ENCODE peak calls at places on chromosomes 5 and 9, in six cellular contexts. F is HepG2, C is PC-9, N is GM12878, D is GM23338, G is neural progenitor cell. T is an unnamed sample.

GRCh38 chr9:36436909-36437308 is 36.8 kb upstream of the RNF38 start:
- DNase-seq in D (no peak), G (no peak), F (no peak), N (no peak), C (no peak), T (no peak)

GRCh38 chr9:2418619-2419018 is 203.0 kb upstream of the VLDLR start:
- DNase-seq in F (no peak), D (peak; percentile 10), N (no peak), C (no peak), G (no peak), T (no peak)

GRCh38 chr5:169874626-169875025 is 105.7 kb downstream of the INSYN2B start:
- DNase-seq in F (no peak), C (no peak), G (no peak), D (peak; percentile 15), N (no peak), T (peak; percentile 8)

GRCh38 chr9:93479726-93480125 is 26.3 kb upstream of the FAM120AOS start:
- DNase-seq in D (no peak), C (no peak), F (no peak), N (no peak), G (no peak), T (no peak)

GRCh38 chr9:133351526-133351907 is 3.5 kb downstream of the RPL7A start:
- DNase-seq in F (no peak), N (no peak), C (no peak), G (no peak), D (no peak), T (no peak)

GRCh38 chr5:98428806-98429205 is 344.7 kb upstream of the RGMB start:
- DNase-seq in C (no peak), G (no peak), N (peak; percentile 8), D (no peak), F (no peak), T (no peak)

GRCh38 chr5:135236951-135237791 is 161.9 kb downstream of the MACROH2A1 start:
- DNase-seq in D (no peak), C (no peak), G (no peak), F (no peak), N (no peak), T (no peak)

GRCh38 chr9:137493163-137494103 is 34.3 kb upstream of the NSMF start:
- DNase-seq in F (no peak), C (no peak), D (no peak), N (no peak), G (no peak), T (no peak)

GRCh38 chr5:132103380-132103951 is 29.9 kb downstream of the CSF2 start:
- DNase-seq in F (peak; percentile 48), D (no peak), N (peak; percentile 78), G (no peak), C (peak; percentile 93), T (peak; percentile 78)

GRCh38 chr5:34859253-34859652 is 20.3 kb downstream of the TTC23L start:
- DNase-seq in D (no peak), C (no peak), G (no peak), N (no peak), F (peak; percentile 15), T (no peak)

GRCh38 chr9:114893622-114894021 is 36.8 kb downstream of the TNFSF8 start:
- DNase-seq in G (no peak), C (peak; percentile 48), N (no peak), D (no peak), F (no peak), T (no peak)

GRCh38 chr9:124291801-124292396 is 34.1 kb downstream of the NEK6 start:
- DNase-seq in N (peak; percentile 77), F (peak; percentile 32), G (no peak), D (no peak), C (no peak), T (no peak)

GRCh38 chr5:10913846-10914245 is 152.8 kb upstream of the DAP start:
- DNase-seq in G (no peak), D (no peak), C (peak; percentile 87), N (no peak), F (peak; percentile 13), T (peak; percentile 74)

GRCh38 chr5:9924614-9925013 is 294.5 kb upstream of the TAS2R1 start:
- DNase-seq in N (peak; percentile 46), F (no peak), C (peak; percentile 94), G (no peak), D (no peak), T (no peak)

GRCh38 chr9:116430849-116431248 is 256.3 kb upstream of the TRIM32 start:
- DNase-seq in N (no peak), D (no peak), G (no peak), F (no peak), C (no peak), T (no peak)

DNA sequence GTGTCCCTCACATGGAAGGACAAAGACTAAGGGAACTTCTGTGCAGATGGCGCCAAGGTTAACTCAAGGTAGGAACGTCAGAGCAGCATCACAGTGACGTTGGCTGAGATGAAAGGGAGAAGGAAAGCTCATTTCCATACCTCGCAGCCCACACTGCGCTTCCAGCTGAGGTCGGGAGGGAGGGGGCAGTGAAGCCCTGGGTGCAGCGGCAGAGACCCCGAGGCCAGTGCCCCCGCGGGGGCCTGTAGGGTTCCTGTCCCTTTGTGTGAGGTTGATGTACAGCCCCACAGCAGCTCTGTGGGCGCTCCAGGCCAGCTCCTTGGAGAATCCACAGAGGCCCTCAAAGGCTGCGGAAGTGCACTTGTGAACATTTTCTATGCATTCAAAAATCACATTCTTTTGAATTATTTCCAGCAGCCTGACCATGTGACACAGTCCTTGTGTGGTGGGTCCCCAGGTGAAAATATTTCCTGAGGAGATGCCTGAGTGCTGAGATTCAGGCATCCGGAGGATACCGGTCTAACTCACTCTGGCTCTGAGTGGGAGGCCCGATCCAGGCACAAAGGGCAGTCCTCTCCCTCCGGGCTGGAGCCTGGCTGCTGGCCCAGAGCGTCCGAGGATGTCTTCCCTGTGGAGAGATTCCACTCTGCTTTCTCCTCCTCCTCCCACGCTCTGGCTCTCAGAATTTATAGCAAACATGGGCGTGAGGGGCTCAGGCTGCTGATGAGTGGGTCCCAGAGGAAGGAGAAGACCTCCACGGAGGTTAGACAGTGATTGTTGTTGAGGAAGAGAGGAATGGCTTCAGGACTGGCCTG is 150.7 kb downstream of the ICE1 start:
- DNase-seq in F (no peak), C (no peak), N (no peak), D (no peak), G (no peak), T (no peak)
- TF ChIP-seq EZH2 in F (no peak), C (no peak), N (no peak), D (no peak), G (no peak), T (no peak)

GRCh38 chr5:23507278-23507685 is at the start of gene PRDM9:
- DNase-seq in C (no peak), N (no peak), F (peak; percentile 61), D (peak; percentile 79), G (no peak), T (no peak)
- H3K4me2 ChIP-seq in C (peak within 1 kb of the TSS; percentile 31), N (no peak within 1 kb of the TSS), F (peak within 1 kb of the TSS; percentile 69), D (peak within 1 kb of the TSS; percentile 66), G (no peak within 1 kb of the TSS), T (no peak within 1 kb of the TSS)

DNA sequence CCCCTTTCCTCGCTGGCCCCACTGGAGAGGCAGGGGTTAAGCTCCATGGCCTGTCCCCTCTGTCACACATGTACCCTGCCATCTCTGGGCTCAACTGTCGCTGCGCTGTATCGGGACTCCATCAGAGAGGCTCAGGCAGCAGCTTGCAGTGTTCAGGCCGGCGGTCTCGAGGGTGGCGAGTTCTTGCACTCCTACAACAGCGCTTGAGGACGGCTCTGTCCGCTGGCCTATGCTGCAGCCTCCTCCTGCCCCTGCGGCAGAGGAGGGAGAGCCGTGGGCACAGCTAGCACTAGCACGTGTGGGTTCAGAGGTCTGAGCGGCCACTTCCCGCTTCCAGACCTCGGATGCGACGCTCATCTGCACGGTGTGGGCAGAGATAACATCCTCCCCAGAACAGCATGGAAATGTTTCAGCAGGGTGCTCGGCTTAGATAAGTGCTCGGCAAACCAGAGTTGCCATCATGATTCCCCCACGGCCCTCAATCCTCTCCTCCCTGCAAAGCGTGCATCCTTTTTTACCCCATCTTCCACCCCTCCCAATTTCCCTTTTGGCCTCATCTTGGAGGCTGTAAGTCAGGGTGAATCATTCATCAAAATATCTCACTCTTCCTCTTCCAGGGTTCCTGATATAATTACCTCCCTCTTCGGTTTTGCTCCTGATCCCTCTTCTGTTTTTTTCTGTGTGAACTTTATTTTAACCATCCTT is 41.9 kb upstream of the FUBP3 start:
- DNase-seq in N (no peak), D (no peak), C (no peak), F (no peak), G (no peak), T (no peak)
- TF ChIP-seq EZH2 in N (no peak), D (no peak), C (no peak), F (no peak), G (no peak), T (no peak)

DNA sequence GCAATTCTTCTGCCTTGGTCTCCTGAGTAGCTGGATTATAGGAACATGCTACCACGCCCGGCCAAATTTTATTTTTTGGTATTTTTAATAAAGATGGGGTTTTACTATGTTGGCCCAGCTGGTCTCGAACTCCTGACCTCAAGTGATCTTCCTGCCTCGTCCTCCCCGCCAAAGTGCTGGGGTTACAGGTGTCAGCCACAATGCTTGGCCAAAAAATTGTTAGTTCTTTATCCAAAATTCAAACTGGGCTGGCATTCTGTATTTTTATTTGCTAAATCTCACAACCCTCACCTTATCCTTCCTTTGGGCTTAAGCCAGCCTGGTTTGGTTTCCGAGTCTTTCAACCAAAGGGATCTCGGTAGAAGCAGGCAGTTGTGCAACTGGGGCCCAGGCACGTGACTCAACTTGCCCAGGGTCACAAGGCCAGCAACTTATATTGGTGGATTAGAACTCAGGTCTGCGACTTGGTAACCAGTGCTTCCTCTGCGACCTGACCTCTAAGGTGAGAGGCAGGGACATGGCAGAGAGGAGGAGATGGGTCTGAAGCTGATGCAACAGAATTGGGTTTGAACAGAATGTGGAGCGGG is 26.5 kb upstream of the BOD1 start:
- DNase-seq in G (no peak), N (no peak), F (no peak), D (no peak), C (no peak), T (no peak)
- H3K4me2 ChIP-seq in G (no peak overlapping the region), N (no peak overlapping the region), F (no peak overlapping the region), D (no peak overlapping the region), C (no peak overlapping the region), T (no peak overlapping the region)

DNA sequence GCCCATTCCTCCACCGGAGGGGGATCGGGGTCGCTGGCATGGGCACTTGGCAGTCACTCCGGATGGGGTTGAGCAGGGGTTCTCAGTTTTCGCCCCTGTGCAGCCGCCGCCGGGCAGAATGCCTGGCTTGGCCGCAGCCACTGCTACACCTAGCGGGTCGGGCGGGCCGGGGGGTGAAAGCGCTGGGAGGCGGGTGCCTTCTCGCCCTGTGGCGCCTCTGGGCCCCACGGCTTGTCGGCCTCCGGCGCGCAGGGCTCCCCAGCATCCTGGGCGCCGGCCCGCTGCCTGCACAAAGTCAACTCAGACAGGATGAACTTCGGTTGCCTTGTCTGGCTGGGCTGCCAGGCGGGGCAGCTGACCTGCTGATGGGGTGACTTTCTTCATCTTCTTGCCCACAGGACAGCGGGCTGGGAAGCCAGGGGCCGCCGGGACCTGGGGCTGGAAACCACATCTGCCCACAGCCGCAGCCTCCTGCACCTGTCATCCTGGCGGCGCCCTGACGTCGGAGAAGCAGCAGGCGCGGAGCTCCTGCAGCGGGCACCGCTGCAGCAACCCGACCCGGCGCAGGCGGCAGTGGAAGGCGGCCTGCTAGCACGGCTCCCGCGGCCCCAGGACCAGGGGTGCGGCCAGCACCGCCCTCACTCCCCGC is 1.2 kb upstream of the ANKRD18A start:
- DNase-seq in N (no peak), C (no peak), G (peak; percentile 62), D (peak; percentile 65), F (peak; percentile 3), T (peak; percentile 50)
- TF ChIP-seq EZH2 in N (no peak), C (no peak), G (no peak), D (no peak), F (no peak), T (no peak)